ENCODE peak calls at places on chromosome X, in seven cellular contexts. R is NCI-H446, G is NAMALWA, B is HT1080, P is NCI-H1092, X is right lobe of liver, D is amniotic epithelial cell. J is an unnamed sample.

GRCh38 chrX:2388669-2389068 is 112.1 kb downstream of the DHRSX start:
- DNase-seq in R (no peak), G (no peak), B (no peak), P (no peak), X (no peak), D (peak), J (no peak)

GRCh38 chrX:77446029-77446585 is 1.1 kb upstream of the FGF16 start:
- DNase-seq in R (no peak), G (no peak), B (no peak), P (peak), X (peak), D (no peak), J (peak)

GRCh38 chrX:100663651-100664050 is 19.7 kb downstream of the SRPX2 start:
- DNase-seq in R (no peak), G (no peak), B (no peak), P (no peak), X (no peak), D (no peak), J (no peak)

GRCh38 chrX:65643046-65643785 is 24.2 kb upstream of the MSN start:
- DNase-seq in R (peak), G (no peak), B (peak), P (no peak), X (no peak), D (peak), J (no peak)

GRCh38 chrX:153521034-153521433 is 3.6 kb downstream of the ATP2B3 start:
- DNase-seq in R (peak), G (no peak), B (no peak), P (no peak), X (no peak), D (peak), J (no peak)

GRCh38 chrX:129678176-129678880 is 23.6 kb upstream of the APLN start:
- DNase-seq in R (peak), G (no peak), B (peak), P (peak), X (peak), D (no peak), J (peak)

GRCh38 chrX:38166478-38167083 is 54.1 kb downstream of the SRPX start:
- DNase-seq in R (peak), G (peak), B (no peak), P (no peak), X (no peak), D (no peak), J (no peak)

GRCh38 chrX:103248553-103248952 is 6.4 kb downstream of the TCEAL8 start:
- DNase-seq in R (no peak), G (peak), B (no peak), P (no peak), X (no peak), D (peak), J (no peak)

GRCh38 chrX:2697306-2697705 is 6.2 kb downstream of the CD99 start:
- DNase-seq in R (no peak), G (no peak), B (peak), P (no peak), X (no peak), D (no peak), J (no peak)

GRCh38 chrX:130531066-130531465 is 129.3 kb downstream of the RBMX2 start:
- DNase-seq in R (peak), G (no peak), B (no peak), P (no peak), X (no peak), D (no peak), J (no peak)

GRCh38 chrX:37993857-37994619 is 12.3 kb upstream of the SYTL5 start:
- DNase-seq in R (no peak), G (peak), B (peak), P (peak), X (no peak), D (no peak), J (no peak)

GRCh38 chrX:129842510-129843208 is 1.0 kb downstream of the ZDHHC9 start:
- DNase-seq in R (no peak), G (no peak), B (peak), P (no peak), X (peak), D (no peak), J (peak)

GRCh38 chrX:13599491-13599890 is 30.1 kb downstream of the EGFL6 start:
- DNase-seq in R (no peak), G (no peak), B (no peak), P (no peak), X (no peak), D (no peak), J (no peak)

GRCh38 chrX:140503714-140504351 is 1.0 kb downstream of the SOX3 start:
- DNase-seq in R (no peak), G (no peak), B (no peak), P (no peak), X (no peak), D (no peak), J (peak)

GRCh38 chrX:87397103-87397886 is 120.3 kb upstream of the KLHL4 start:
- DNase-seq in R (no peak), G (no peak), B (no peak), P (no peak), X (no peak), D (peak), J (no peak)

GRCh38 chrX:74449322-74449936 is 28.1 kb downstream of the SLC16A2 start:
- DNase-seq in R (no peak), G (no peak), B (peak), P (no peak), X (no peak), D (peak), J (no peak)

GRCh38 chrX:72348247-72348979 is 42.7 kb upstream of the CITED1 start:
- DNase-seq in R (no peak), G (no peak), B (no peak), P (no peak), X (no peak), D (no peak), J (no peak)

GRCh38 chrX:122565952-122566351 is 618.1 kb upstream of the GRIA3 start:
- DNase-seq in R (peak), G (no peak), B (peak), P (no peak), X (no peak), D (peak), J (peak)

GRCh38 chrX:113260474-113260873 is 419.8 kb upstream of the AMOT start:
- DNase-seq in R (no peak), G (peak), B (no peak), P (no peak), X (no peak), D (no peak), J (no peak)

J was measured in aorta.